ENCODE peak calls at places on chromosomes 12 and 14, in eight cellular contexts. D is fibroblast of pulmonary artery; R is NAMALWA; B is NCI-H345; Z is activated gamma-delta T cell treated with anti-CD3 and anti-CD28 coated beads, Interleukin-2, amount 50 U/mL, for 16 hours; F is H9; O is prostate gland; Y is neural progenitor cell. C is an unnamed sample.

GRCh38 chr14:22819191-22819988 is 4.2 kb upstream of the SLC7A7 start:
- DNase-seq in Y (no peak), F (peak; percentile 81), B (no peak), R (peak; percentile 58), D (peak; percentile 89), Z (no peak), O (no peak), C (no peak)

GRCh38 chr12:38998887-38999482 is 93.6 kb upstream of the CPNE8 start:
- DNase-seq in D (no peak), O (no peak), Y (peak; percentile 32), R (no peak), B (peak; percentile 43), Z (no peak), F (no peak), C (no peak)

GRCh38 chr12:55188974-55189556 is 31.8 kb upstream of the OR10A7 start:
- DNase-seq in B (peak; percentile 71), Z (peak; percentile 4), Y (peak; percentile 80), O (peak; percentile 60), F (no peak), D (peak; percentile 90), R (peak; percentile 89), C (peak; percentile 29)

GRCh38 chr14:61524936-61525292 is 170.4 kb upstream of the HIF1A start:
- DNase-seq in R (no peak), F (no peak), Y (no peak), O (no peak), Z (no peak), B (no peak), D (no peak), C (no peak)

GRCh38 chr14:73722581-73722980 is 8.4 kb upstream of the PNMA1 start:
- DNase-seq in R (no peak), D (no peak), Y (no peak), O (no peak), Z (no peak), B (no peak), F (no peak), C (no peak)

GRCh38 chr12:63151061-63151897 is at the start of gene AVPR1A:
- DNase-seq in F (peak; percentile 40), Y (peak; percentile 61), B (peak; percentile 65), R (no peak), Z (no peak), O (no peak), D (no peak), C (no peak)

GRCh38 chr12:22459872-22460490 is 84.4 kb downstream of the C2CD5 start:
- DNase-seq in Y (peak; percentile 79), R (peak; percentile 76), F (no peak), Z (no peak), O (peak; percentile 32), D (peak; percentile 67), B (peak; percentile 29), C (peak; percentile 7)

GRCh38 chr14:54480830-54481562 is 7.8 kb downstream of the GMFB start:
- DNase-seq in F (no peak), B (no peak), D (no peak), O (no peak), Y (no peak), Z (no peak), R (no peak), C (no peak)

GRCh38 chr12:49365542-49365941 is 1.7 kb upstream of the SPATS2 start:
- DNase-seq in D (peak; percentile 55), Y (no peak), B (no peak), F (no peak), O (no peak), R (no peak), Z (no peak), C (no peak)

GRCh38 chr14:34911209-34912150 is 36.3 kb upstream of the BAZ1A start:
- DNase-seq in Y (no peak), O (no peak), Z (no peak), F (no peak), R (no peak), D (peak; percentile 63), B (no peak), C (no peak)

GRCh38 chr12:25328082-25328712 is 77.5 kb upstream of the KRAS start:
- DNase-seq in F (no peak), B (peak; percentile 17), O (no peak), D (peak; percentile 75), R (peak; percentile 53), Z (no peak), Y (no peak), C (no peak)

GRCh38 chr12:2960996-2961616 is 1.9 kb downstream of the TEAD4 start:
- DNase-seq in B (no peak), Z (no peak), R (no peak), O (no peak), D (no peak), Y (no peak), F (no peak), C (no peak)

GRCh38 chr12:127729381-127729780 is 537.6 kb upstream of the TMEM132C start:
- DNase-seq in Z (no peak), D (no peak), O (no peak), Y (no peak), F (no peak), B (no peak), R (no peak), C (no peak)

GRCh38 chr12:94180558-94181296 is 32.4 kb downstream of the PLXNC1 start:
- DNase-seq in Y (no peak), B (no peak), D (no peak), Z (peak; percentile 12), R (no peak), F (no peak), O (no peak), C (peak; percentile 80)

GRCh38 chr14:89399594-89400068 is 17.4 kb downstream of the FOXN3 start:
- DNase-seq in Z (no peak), Y (peak; percentile 56), F (peak; percentile 72), D (peak; percentile 86), O (no peak), R (peak; percentile 27), B (peak; percentile 9), C (peak; percentile 8)

GRCh38 chr12:102543494-102543893 is 63.1 kb upstream of the IGF1 start:
- DNase-seq in Y (no peak), B (no peak), R (no peak), O (no peak), F (no peak), Z (no peak), D (no peak), C (no peak)

GRCh38 chr14:23389396-23389795 is 12.6 kb downstream of the CMTM5 start:
- DNase-seq in O (no peak), Y (no peak), Z (no peak), R (no peak), B (no peak), D (no peak), F (no peak), C (no peak)

GRCh38 chr12:19402743-19403400 is 36.4 kb upstream of the AEBP2 start:
- DNase-seq in D (peak; percentile 73), Y (no peak), O (no peak), Z (no peak), R (no peak), F (no peak), B (no peak), C (peak; percentile 6)

GRCh38 chr12:53501615-53502181 is 615 bp downstream of the TARBP2 start:
- DNase-seq in R (no peak), F (no peak), D (no peak), B (no peak), Y (no peak), Z (no peak), O (no peak), C (no peak)

GRCh38 chr12:89235189-89235993 is 116.9 kb downstream of the DUSP6 start:
- DNase-seq in D (peak; percentile 53), B (no peak), O (no peak), Z (no peak), F (no peak), R (no peak), Y (no peak), C (no peak)

GRCh38 chr12:108167974-108168373 is 38.9 kb downstream of the WSCD2 start:
- DNase-seq in Z (no peak), O (no peak), F (no peak), Y (no peak), B (no peak), R (no peak), D (no peak), C (no peak)

GRCh38 chr12:82279597-82279996 is 78.6 kb downstream of the CCDC59 start:
- DNase-seq in O (no peak), R (no peak), Y (no peak), D (no peak), B (peak; percentile 16), Z (no peak), F (no peak), C (no peak)

GRCh38 chr14:69260246-69260978 is 454 bp downstream of the GALNT16 start:
- DNase-seq in D (no peak), Z (no peak), F (peak; percentile 60), B (peak; percentile 32), O (no peak), Y (peak; percentile 89), R (no peak), C (no peak)

GRCh38 chr12:81992461-81992860 is 233.3 kb upstream of the PPFIA2 start:
- DNase-seq in B (peak; percentile 9), Y (peak; percentile 59), O (no peak), R (peak; percentile 22), Z (no peak), F (peak; percentile 62), D (no peak), C (peak; percentile 52)

GRCh38 chr14:99966912-99967311 is 98.3 kb upstream of the EVL start:
- DNase-seq in D (no peak), R (no peak), B (no peak), F (no peak), Z (no peak), Y (no peak), O (peak; percentile 71), C (no peak)

GRCh38 chr14:61277232-61277631 is 3.9 kb downstream of the TMEM30B start:
- DNase-seq in Y (no peak), B (no peak), O (no peak), Z (no peak), D (no peak), F (no peak), R (no peak), C (no peak)

GRCh38 chr14:81127785-81128184 is 93.0 kb downstream of the GTF2A1 start:
- DNase-seq in B (no peak), D (peak; percentile 51), F (no peak), O (no peak), R (no peak), Z (no peak), Y (no peak), C (no peak)

GRCh38 chr12:3313655-3314305 is 177.2 kb upstream of the PRMT8 start:
- DNase-seq in B (peak; percentile 55), D (peak; percentile 14), Y (peak; percentile 74), F (peak; percentile 73), Z (no peak), O (no peak), R (peak; percentile 70), C (peak; percentile 7)

GRCh38 chr14:37623971-37624370 is 28.5 kb downstream of the TTC6 start:
- DNase-seq in R (no peak), O (no peak), F (no peak), B (no peak), Y (no peak), D (no peak), Z (no peak), C (no peak)

GRCh38 chr12:91262023-91262676 is 79.5 kb upstream of the DCN start:
- DNase-seq in B (no peak), F (no peak), Y (no peak), R (no peak), D (no peak), Z (no peak), O (no peak), C (no peak)

GRCh38 chr12:75528692-75529091 is 17.3 kb upstream of the KRR1 start:
- DNase-seq in F (no peak), D (no peak), Z (no peak), Y (no peak), O (no peak), R (no peak), B (no peak), C (no peak)

GRCh38 chr12:95351745-95352144 is 122.2 kb upstream of the METAP2 start:
- DNase-seq in Y (no peak), B (no peak), F (no peak), O (no peak), R (no peak), D (no peak), Z (no peak), C (no peak)

GRCh38 chr14:54329082-54329695 is 67.6 kb upstream of the CDKN3 start:
- DNase-seq in B (peak; percentile 4), O (no peak), R (peak; percentile 45), Z (no peak), Y (peak; percentile 93), D (peak; percentile 81), F (peak; percentile 78), C (no peak)

GRCh38 chr12:11513288-11513687 is 117.9 kb upstream of the PRB2 start:
- DNase-seq in O (no peak), R (peak; percentile 79), B (no peak), D (peak; percentile 11), Y (no peak), Z (no peak), F (peak; percentile 45), C (no peak)

C was measured in immature natural killer cell.